ENCODE peak calls at places on chromosomes 13 and 19, in seven cellular contexts. N is NCI-H1105 treated with DMSO at 0.1 percent for 48 hours; X is stimulated activated CD8-positive, alpha-beta memory T cell treated with anti-CD3 and anti-CD28 coated beads, Interleukin-7, amount 100 ng/mL, for 1 hour; I is fibroblast of pulmonary artery; V is HTR-8/SVneo; Z is AG08396; O is stimulated activated CD4-positive, alpha-beta T cell treated with anti-CD3 and anti-CD28 coated beads, Interleukin-15, amount 100 ng/mL, for 1 hour. Y is an unnamed sample.

GRCh38 chr19:20162821-20163220 is 4.2 kb upstream of the ZNF486 start:
- DNase-seq in X (no peak), Z (no peak), I (no peak), V (no peak), N (no peak), O (no peak), Y (no peak)

GRCh38 chr13:81597101-81597500 is 1256.2 kb upstream of the SPRY2 start:
- DNase-seq in X (no peak), Z (no peak), V (no peak), O (no peak), I (no peak), N (no peak), Y (no peak)

GRCh38 chr13:66915596-66916185 is 314.4 kb downstream of the PCDH9 start:
- DNase-seq in I (peak), X (no peak), Z (no peak), O (no peak), N (no peak), V (no peak), Y (no peak)

GRCh38 chr19:15412832-15413231 is 6.0 kb downstream of the AKAP8L start:
- DNase-seq in O (no peak), N (no peak), Z (no peak), I (no peak), X (no peak), V (no peak), Y (no peak)

GRCh38 chr13:60790620-60791019 is 393.6 kb downstream of the TDRD3 start:
- DNase-seq in V (no peak), Z (no peak), O (no peak), N (no peak), I (no peak), X (no peak), Y (no peak)

GRCh38 chr13:93147293-93147645 is 79.3 kb upstream of the GPC6 start:
- DNase-seq in X (no peak), V (no peak), O (no peak), N (no peak), Z (no peak), I (peak), Y (no peak)

GRCh38 chr19:44748426-44749254 is at the start of gene BCL3:
- DNase-seq in I (peak), O (peak), V (peak), Z (peak), N (no peak), X (peak), Y (peak)

GRCh38 chr19:17949956-17950309 is 17.0 kb upstream of the KCNN1 start:
- DNase-seq in Z (no peak), O (no peak), X (no peak), N (no peak), V (no peak), I (no peak), Y (no peak)

GRCh38 chr13:106318941-106319411 is 216.5 kb downstream of the EFNB2 start:
- DNase-seq in X (no peak), V (peak), I (peak), N (no peak), Z (peak), O (no peak), Y (peak)

GRCh38 chr13:108915634-108916497 is 286.5 kb downstream of the MYO16 start:
- DNase-seq in V (peak), Z (peak), N (no peak), I (peak), O (peak), X (peak), Y (no peak)

GRCh38 chr13:52695856-52696255 is 43.2 kb downstream of the SUGT1 start:
- DNase-seq in Z (peak), I (peak), X (no peak), N (no peak), O (no peak), V (no peak), Y (no peak)

GRCh38 chr13:79392882-79393563 is 13.0 kb downstream of the RBM26 start:
- DNase-seq in X (no peak), Z (no peak), I (no peak), V (no peak), O (no peak), N (no peak), Y (peak)

GRCh38 chr13:92573467-92574057 is 653.0 kb upstream of the GPC6 start:
- DNase-seq in N (no peak), I (peak), Z (no peak), V (no peak), O (no peak), X (no peak), Y (no peak)

GRCh38 chr13:92991687-92992086 is 234.9 kb upstream of the GPC6 start:
- DNase-seq in I (peak), Z (no peak), V (no peak), N (no peak), X (no peak), O (no peak), Y (no peak)

GRCh38 chr13:60351326-60351725 is 45.7 kb upstream of the TDRD3 start:
- DNase-seq in O (no peak), Z (peak), I (peak), X (no peak), V (peak), N (no peak), Y (peak)

GRCh38 chr19:55620951-55621672 is 3.3 kb downstream of the ZNF784 start:
- DNase-seq in N (no peak), Z (no peak), X (no peak), I (no peak), O (no peak), V (no peak), Y (no peak)

GRCh38 chr13:80074811-80075210 is 266.1 kb downstream of the SPRY2 start:
- DNase-seq in N (no peak), I (no peak), X (no peak), V (no peak), O (no peak), Z (no peak), Y (no peak)

GRCh38 chr13:78420814-78421213 is 182.5 kb downstream of the POU4F1 start:
- DNase-seq in V (no peak), Z (no peak), O (no peak), N (no peak), X (no peak), I (no peak), Y (no peak)

GRCh38 chr13:83024955-83025594 is 857.2 kb downstream of the SLITRK1 start:
- DNase-seq in X (no peak), N (no peak), I (peak), V (no peak), O (no peak), Z (no peak), Y (no peak)

GRCh38 chr13:40255551-40255950 is 410.9 kb downstream of the FOXO1 start:
- DNase-seq in I (no peak), V (no peak), N (no peak), O (no peak), Z (no peak), X (no peak), Y (no peak)

GRCh38 chr13:45055902-45056648 is 64.2 kb upstream of the GTF2F2 start:
- DNase-seq in X (no peak), I (peak), Z (peak), V (no peak), N (no peak), O (no peak), Y (no peak)

GRCh38 chr13:114128624-114129522 is 3.5 kb downstream of the RASA3 start:
- DNase-seq in V (peak), O (peak), X (peak), N (no peak), Z (peak), I (peak), Y (peak)

GRCh38 chr13:87172166-87172825 is 498.9 kb upstream of the SLITRK5 start:
- DNase-seq in O (no peak), Z (no peak), X (no peak), N (no peak), I (no peak), V (no peak), Y (no peak)

GRCh38 chr13:102141625-102142472 is 260.0 kb downstream of the FGF14 start:
- DNase-seq in Z (peak), O (no peak), V (peak), I (peak), N (peak), X (no peak), Y (no peak)

GRCh38 chr13:113625965-113626661 is 31.9 kb downstream of the ATP4B start:
- DNase-seq in Z (peak), O (no peak), V (peak), I (peak), N (no peak), X (no peak), Y (peak)

GRCh38 chr13:23743269-23743668 is 145.9 kb downstream of the MIPEP start:
- DNase-seq in N (no peak), O (no peak), Z (no peak), I (no peak), V (no peak), X (no peak), Y (no peak)

GRCh38 chr13:98722958-98723357 is 29.5 kb downstream of the SLC15A1 start:
- DNase-seq in O (no peak), N (no peak), Z (no peak), I (no peak), X (no peak), V (no peak), Y (no peak)

GRCh38 chr19:45349430-45349941 is 8.9 kb downstream of the KLC3 start:
- DNase-seq in N (no peak), I (no peak), Z (no peak), X (no peak), O (no peak), V (no peak), Y (no peak)

GRCh38 chr19:46687438-46688145 is 26.6 kb upstream of the DACT3 start:
- DNase-seq in I (no peak), X (no peak), Z (no peak), V (no peak), O (no peak), N (no peak), Y (no peak)

GRCh38 chr19:56105090-56105701 is 15.9 kb downstream of the ZNF787 start:
- DNase-seq in O (no peak), Z (peak), N (peak), V (no peak), X (peak), I (peak), Y (no peak)

GRCh38 chr19:41990615-41991014 is 3.4 kb downstream of the ATP1A3 start:
- DNase-seq in V (no peak), X (no peak), Z (no peak), O (no peak), N (no peak), I (no peak), Y (no peak)

Y was measured in SW 1271.